ENCODE peak calls at places on chromosomes 1 and 21, in four cellular contexts. One of them, this sample, is unnamed.

GRCh38 chr1:247357781-247358211 is 26.1 kb upstream of the ZNF496 start:
- DNase-seq in NCI-H748 treated with DMSO at 0.1 percent for 48 hours: no peak
- DNase-seq in NCI-H1417: no peak
- DNase-seq in NCI-H1930: no peak
- DNase-seq in this sample: no peak

GRCh38 chr1:20279507-20279906 is 11.2 kb upstream of the VWA5B1 start:
- DNase-seq in NCI-H748 treated with DMSO at 0.1 percent for 48 hours: no peak
- DNase-seq in NCI-H1417: no peak
- DNase-seq in NCI-H1930: no peak
- DNase-seq in this sample: no peak

GRCh38 chr1:21162740-21163464 is 13.8 kb downstream of the EIF4G3 start:
- DNase-seq in NCI-H748 treated with DMSO at 0.1 percent for 48 hours: no peak
- DNase-seq in NCI-H1417: no peak
- DNase-seq in NCI-H1930: no peak
- DNase-seq in this sample: no peak

GRCh38 chr1:78038071-78038470 is 7.7 kb upstream of the GIPC2 start:
- DNase-seq in NCI-H748 treated with DMSO at 0.1 percent for 48 hours: no peak
- DNase-seq in NCI-H1417: peak; percentile 34
- DNase-seq in NCI-H1930: no peak
- DNase-seq in this sample: no peak

GRCh38 chr1:36322786-36323635 is 434 bp downstream of the EVA1B start:
- DNase-seq in NCI-H748 treated with DMSO at 0.1 percent for 48 hours: no peak
- DNase-seq in NCI-H1417: no peak
- DNase-seq in NCI-H1930: no peak
- DNase-seq in this sample: no peak

GRCh38 chr1:183554577-183554976 is 35.7 kb downstream of the NCF2 start:
- DNase-seq in NCI-H748 treated with DMSO at 0.1 percent for 48 hours: no peak
- DNase-seq in NCI-H1417: no peak
- DNase-seq in NCI-H1930: no peak
- DNase-seq in this sample: no peak

GRCh38 chr1:168301664-168302320 is 21.1 kb downstream of the TBX19 start:
- DNase-seq in NCI-H748 treated with DMSO at 0.1 percent for 48 hours: no peak
- DNase-seq in NCI-H1417: no peak
- DNase-seq in NCI-H1930: no peak
- DNase-seq in this sample: no peak

GRCh38 chr21:44947111-44947929 is 7.5 kb downstream of the SLX9 start:
- DNase-seq in NCI-H748 treated with DMSO at 0.1 percent for 48 hours: no peak
- DNase-seq in NCI-H1417: no peak
- DNase-seq in NCI-H1930: no peak
- DNase-seq in this sample: no peak

GRCh38 chr1:29903767-29904166 is 667.4 kb downstream of the PTPRU start:
- DNase-seq in NCI-H748 treated with DMSO at 0.1 percent for 48 hours: no peak
- DNase-seq in NCI-H1417: no peak
- DNase-seq in NCI-H1930: no peak
- DNase-seq in this sample: no peak

GRCh38 chr1:170182442-170182841 is 36.7 kb downstream of the NTMT2 start:
- DNase-seq in NCI-H748 treated with DMSO at 0.1 percent for 48 hours: no peak
- DNase-seq in NCI-H1417: no peak
- DNase-seq in NCI-H1930: no peak
- DNase-seq in this sample: no peak

GRCh38 chr21:37257526-37257966 is 9.6 kb downstream of the VPS26C start:
- DNase-seq in NCI-H748 treated with DMSO at 0.1 percent for 48 hours: peak; percentile 53
- DNase-seq in NCI-H1417: peak; percentile 86
- DNase-seq in NCI-H1930: peak; percentile 69
- DNase-seq in this sample: no peak

GRCh38 chr1:204477036-204477740 is 17.4 kb downstream of the PIK3C2B start:
- DNase-seq in NCI-H748 treated with DMSO at 0.1 percent for 48 hours: no peak
- DNase-seq in NCI-H1417: no peak
- DNase-seq in NCI-H1930: no peak
- DNase-seq in this sample: no peak

GRCh38 chr1:198497326-198498220 is 42.9 kb downstream of the ATP6V1G3 start:
- DNase-seq in NCI-H748 treated with DMSO at 0.1 percent for 48 hours: no peak
- DNase-seq in NCI-H1417: no peak
- DNase-seq in NCI-H1930: no peak
- DNase-seq in this sample: no peak

GRCh38 chr1:228349701-228350171 is 56.9 kb downstream of the TRIM11 start:
- DNase-seq in NCI-H748 treated with DMSO at 0.1 percent for 48 hours: no peak
- DNase-seq in NCI-H1417: no peak
- DNase-seq in NCI-H1930: no peak
- DNase-seq in this sample: no peak

GRCh38 chr1:115411388-115412063 is 73.5 kb upstream of the NGF start:
- DNase-seq in NCI-H748 treated with DMSO at 0.1 percent for 48 hours: no peak
- DNase-seq in NCI-H1417: peak; percentile 12
- DNase-seq in NCI-H1930: no peak
- DNase-seq in this sample: peak; percentile 46

GRCh38 chr1:25917996-25918395 is 11.8 kb upstream of the STMN1 start:
- DNase-seq in NCI-H748 treated with DMSO at 0.1 percent for 48 hours: no peak
- DNase-seq in NCI-H1417: no peak
- DNase-seq in NCI-H1930: no peak
- DNase-seq in this sample: no peak

GRCh38 chr1:85343612-85344255 is 67.3 kb upstream of the BCL10 start:
- DNase-seq in NCI-H748 treated with DMSO at 0.1 percent for 48 hours: no peak
- DNase-seq in NCI-H1417: no peak
- DNase-seq in NCI-H1930: no peak
- DNase-seq in this sample: peak; percentile 76

GRCh38 chr1:77371396-77371795 is 89.6 kb downstream of the AK5 start:
- DNase-seq in NCI-H748 treated with DMSO at 0.1 percent for 48 hours: no peak
- DNase-seq in NCI-H1417: no peak
- DNase-seq in NCI-H1930: no peak
- DNase-seq in this sample: no peak

GRCh38 chr1:19644761-19645543 is 841 bp downstream of the NBL1 start:
- DNase-seq in NCI-H748 treated with DMSO at 0.1 percent for 48 hours: peak; percentile 2
- DNase-seq in NCI-H1417: peak; percentile 38
- DNase-seq in NCI-H1930: no peak
- DNase-seq in this sample: no peak

GRCh38 chr1:204363335-204364114 is 3.8 kb upstream of the PLEKHA6 start:
- DNase-seq in NCI-H748 treated with DMSO at 0.1 percent for 48 hours: peak; percentile 48
- DNase-seq in NCI-H1417: peak; percentile 94
- DNase-seq in NCI-H1930: peak; percentile 55
- DNase-seq in this sample: no peak

GRCh38 chr1:64745181-64745985 is 508 bp downstream of the RAVER2 start:
- DNase-seq in NCI-H748 treated with DMSO at 0.1 percent for 48 hours: peak; percentile 18
- DNase-seq in NCI-H1417: peak; percentile 75
- DNase-seq in NCI-H1930: no peak
- DNase-seq in this sample: no peak

GRCh38 chr1:30284728-30285460 is 438.5 kb downstream of the MATN1 start:
- DNase-seq in NCI-H748 treated with DMSO at 0.1 percent for 48 hours: no peak
- DNase-seq in NCI-H1417: no peak
- DNase-seq in NCI-H1930: no peak
- DNase-seq in this sample: no peak

GRCh38 chr1:47013239-47013638 is 10.2 kb upstream of the CYP4X1 start:
- DNase-seq in NCI-H748 treated with DMSO at 0.1 percent for 48 hours: no peak
- DNase-seq in NCI-H1417: no peak
- DNase-seq in NCI-H1930: no peak
- DNase-seq in this sample: no peak

GRCh38 chr1:110722835-110723234 is 48.1 kb upstream of the KCNA3 start:
- DNase-seq in NCI-H748 treated with DMSO at 0.1 percent for 48 hours: no peak
- DNase-seq in NCI-H1417: no peak
- DNase-seq in NCI-H1930: no peak
- DNase-seq in this sample: no peak

GRCh38 chr1:86650065-86650464 is 54.3 kb upstream of the SH3GLB1 start:
- DNase-seq in NCI-H748 treated with DMSO at 0.1 percent for 48 hours: no peak
- DNase-seq in NCI-H1417: no peak
- DNase-seq in NCI-H1930: no peak
- DNase-seq in this sample: no peak

This sample was measured in SW 1271.